ENCODE peak calls at places on chromosomes 1 and 21, in nine cellular contexts. T, L, Z, G, V, E, P, B and S are unnamed samples.

GRCh38 chr21:45939521-45940045 is 42.0 kb upstream of the COL6A1 start:
- DNase-seq in V (no peak), P (no peak), B (no peak), Z (no peak), L (no peak), E (peak), G (no peak), T (no peak), S (no peak)

GRCh38 chr1:94130851-94131595 is 10.1 kb upstream of the ABCA4 start:
- DNase-seq in B (no peak), V (no peak), E (no peak), P (no peak), T (no peak), G (no peak), Z (no peak), L (no peak), S (peak)

GRCh38 chr1:79117376-79117775 is 110.8 kb upstream of the ADGRL4 start:
- DNase-seq in B (no peak), L (no peak), T (no peak), E (no peak), G (no peak), P (no peak), Z (no peak), V (no peak), S (peak)

GRCh38 chr1:154741747-154742495 is 128.2 kb downstream of the KCNN3 start:
- DNase-seq in L (no peak), E (no peak), P (no peak), V (peak), Z (no peak), T (no peak), B (no peak), G (no peak), S (no peak)

GRCh38 chr1:218164930-218165686 is 120.0 kb upstream of the RRP15 start:
- DNase-seq in E (peak), T (no peak), B (no peak), P (no peak), Z (peak), L (no peak), V (peak), G (peak), S (no peak)

GRCh38 chr1:164983023-164983650 is 373.4 kb downstream of the LMX1A start:
- DNase-seq in L (no peak), T (no peak), P (no peak), G (no peak), B (no peak), Z (no peak), E (no peak), V (no peak), S (no peak)

GRCh38 chr1:218742478-218743260 is 397.5 kb downstream of the TGFB2 start:
- DNase-seq in G (no peak), B (no peak), P (no peak), V (peak), T (no peak), E (no peak), Z (no peak), L (no peak), S (no peak)

GRCh38 chr1:107401704-107402103 is 260.9 kb downstream of the NTNG1 start:
- DNase-seq in G (no peak), E (no peak), B (no peak), T (no peak), Z (no peak), V (no peak), P (no peak), L (no peak), S (no peak)

GRCh38 chr1:213651077-213651476 is 336.7 kb upstream of the PROX1 start:
- DNase-seq in P (no peak), L (no peak), T (no peak), E (no peak), Z (no peak), G (no peak), B (no peak), V (no peak), S (no peak)

GRCh38 chr21:45125347-45125746 is 51.0 kb downstream of the ADARB1 start:
- DNase-seq in L (no peak), V (no peak), T (no peak), Z (no peak), P (no peak), B (no peak), E (no peak), G (no peak), S (no peak)

GRCh38 chr1:181676269-181676668 is 193.0 kb downstream of the CACNA1E start:
- DNase-seq in V (peak), G (peak), T (no peak), L (peak), E (no peak), Z (peak), B (no peak), P (peak), S (peak)

GRCh38 chr1:145959957-145960467 is 2.2 kb upstream of the LIX1L start:
- DNase-seq in L (no peak), B (no peak), E (no peak), G (peak), T (no peak), Z (no peak), V (no peak), P (no peak), S (no peak)

GRCh38 chr1:205851993-205852392 is 2.1 kb upstream of the PM20D1 start:
- DNase-seq in Z (no peak), E (no peak), V (no peak), T (no peak), P (no peak), L (peak), B (no peak), G (no peak), S (no peak)

GRCh38 chr1:177487481-177487880 is 316.7 kb downstream of the BRINP2 start:
- DNase-seq in G (no peak), L (no peak), B (no peak), P (no peak), E (no peak), Z (no peak), T (no peak), V (no peak), S (no peak)

GRCh38 chr1:169348356-169349036 is 19.1 kb downstream of the NME7 start:
- DNase-seq in E (no peak), T (no peak), P (no peak), L (peak), V (peak), G (peak), B (no peak), Z (no peak), S (peak)

GRCh38 chr1:11320153-11320936 is 47.3 kb downstream of the UBIAD1 start:
- DNase-seq in E (no peak), G (peak), B (no peak), L (no peak), P (peak), Z (peak), T (no peak), V (peak), S (no peak)

GRCh38 chr1:46630719-46631118 is 14.1 kb upstream of the MOB3C start:
- DNase-seq in P (no peak), V (no peak), G (no peak), T (no peak), L (no peak), B (no peak), Z (no peak), E (no peak), S (no peak)

GRCh38 chr1:1989102-1989542 is 14.5 kb downstream of the CFAP74 start:
- DNase-seq in Z (no peak), T (peak), B (no peak), G (no peak), P (no peak), E (peak), V (no peak), L (peak), S (peak)

GRCh38 chr21:37220433-37220980 is 46.6 kb downstream of the VPS26C start:
- DNase-seq in Z (no peak), G (peak), P (no peak), V (peak), B (no peak), E (no peak), L (peak), T (peak), S (peak)

GRCh38 chr1:228048659-228049333 is 33.7 kb upstream of the ARF1 start:
- DNase-seq in V (no peak), B (no peak), G (no peak), T (no peak), L (no peak), P (no peak), E (no peak), Z (no peak), S (no peak)

GRCh38 chr1:17119744-17120482 is 662 bp upstream of the PADI2 start:
- DNase-seq in V (no peak), T (no peak), L (peak), Z (peak), P (peak), B (no peak), G (no peak), E (no peak), S (no peak)

GRCh38 chr1:226938903-226939438 is 1.1 kb upstream of the COQ8A start:
- DNase-seq in T (no peak), G (no peak), V (peak), Z (no peak), E (no peak), B (no peak), P (no peak), L (no peak), S (peak)

GRCh38 chr1:19863804-19864203 is 18.4 kb upstream of the OTUD3 start:
- DNase-seq in P (no peak), V (peak), B (no peak), T (no peak), G (no peak), L (no peak), E (no peak), Z (no peak), S (peak)

GRCh38 chr1:15937706-15938168 is 38.2 kb downstream of the ZBTB17 start:
- DNase-seq in T (no peak), B (no peak), L (no peak), V (no peak), Z (no peak), E (no peak), G (peak), P (no peak), S (peak)

GRCh38 chr1:8663915-8664331 is 153.5 kb downstream of the RERE start:
- DNase-seq in Z (no peak), T (no peak), P (no peak), B (no peak), E (no peak), V (no peak), L (peak), G (peak), S (peak)

GRCh38 chr1:201275266-201275666 is 8.0 kb upstream of the PKP1 start:
- DNase-seq in E (peak), Z (no peak), P (no peak), T (no peak), B (peak), L (peak), G (peak), V (peak), S (peak)

GRCh38 chr1:85611856-85612255 is 31.3 kb downstream of the CCN1 start:
- DNase-seq in E (peak), V (peak), T (no peak), B (peak), P (no peak), G (peak), Z (no peak), L (peak), S (peak)

GRCh38 chr21:46425566-46425965 is 33.1 kb upstream of the DIP2A start:
- DNase-seq in Z (no peak), E (no peak), T (no peak), G (no peak), L (no peak), V (no peak), P (no peak), B (no peak), S (no peak)

GRCh38 chr21:33642896-33643657 is 776 bp downstream of the ITSN1 start:
- DNase-seq in T (peak), P (no peak), L (peak), G (peak), V (peak), Z (peak), B (no peak), E (peak), S (peak)

GRCh38 chr1:17852383-17852782 is 97.2 kb downstream of the ACTL8 start:
- DNase-seq in E (no peak), L (no peak), B (no peak), V (no peak), G (no peak), Z (no peak), P (no peak), T (no peak), S (no peak)

GRCh38 chr21:46097826-46098286 is at the start of gene COL6A2:
- DNase-seq in G (peak), P (peak), L (peak), Z (peak), T (peak), B (peak), V (peak), E (peak), S (peak)

GRCh38 chr1:87644500-87645245 is 316.0 kb downstream of the LMO4 start:
- DNase-seq in T (no peak), P (no peak), E (no peak), B (no peak), L (no peak), Z (no peak), G (no peak), V (no peak), S (peak)

GRCh38 chr1:245398180-245398579 is 243.4 kb downstream of the KIF26B start:
- DNase-seq in G (peak), L (no peak), T (no peak), P (no peak), V (no peak), Z (no peak), E (no peak), B (no peak), S (no peak)

GRCh38 chr1:154222518-154222917 is 1.8 kb downstream of the UBAP2L start:
- DNase-seq in E (no peak), V (no peak), Z (no peak), L (no peak), B (no peak), T (no peak), G (no peak), P (no peak), S (no peak)

GRCh38 chr1:24955161-24955560 is 25.1 kb upstream of the RUNX3 start:
- DNase-seq in E (no peak), G (peak), B (no peak), L (peak), Z (no peak), V (no peak), T (no peak), P (no peak), S (peak)

GRCh38 chr21:35046880-35047229 is 2.2 kb downstream of the RUNX1 start:
- DNase-seq in Z (no peak), G (no peak), L (no peak), T (no peak), E (no peak), B (no peak), P (no peak), V (no peak), S (no peak)

GRCh38 chr1:208149776-208150514 is 94.2 kb downstream of the PLXNA2 start:
- DNase-seq in P (no peak), G (peak), L (peak), T (no peak), Z (no peak), V (peak), E (peak), B (no peak), S (no peak)

GRCh38 chr1:223712856-223713494 is 636 bp downstream of the CAPN2 start:
- DNase-seq in G (peak), T (no peak), V (no peak), E (peak), P (no peak), Z (peak), L (no peak), B (no peak), S (no peak)

GRCh38 chr1:223714421-223714724 is 2.0 kb downstream of the CAPN2 start:
- DNase-seq in Z (no peak), V (no peak), L (no peak), B (no peak), P (no peak), E (no peak), T (no peak), G (no peak), S (no peak)

GRCh38 chr1:223712184-223712855 is at the start of gene CAPN2:
- DNase-seq in P (peak), E (peak), L (peak), Z (peak), G (peak), V (peak), T (peak), B (peak), S (peak)

GRCh38 chr1:223714849-223715709 is 2.7 kb downstream of the CAPN2 start:
- DNase-seq in P (no peak), L (no peak), B (no peak), G (peak), Z (no peak), V (peak), T (peak), E (no peak), S (peak)

GRCh38 chr1:223713546-223714420 is 1.4 kb downstream of the CAPN2 start:
- DNase-seq in P (no peak), T (no peak), B (no peak), V (no peak), E (no peak), G (peak), Z (no peak), L (no peak), S (peak)
- TF ChIP-seq POLR2A in P (no peak), T (no peak), B (no peak), V (no peak), E (no peak), G (peak), Z (no peak), L (no peak), S (no peak)

DNA sequence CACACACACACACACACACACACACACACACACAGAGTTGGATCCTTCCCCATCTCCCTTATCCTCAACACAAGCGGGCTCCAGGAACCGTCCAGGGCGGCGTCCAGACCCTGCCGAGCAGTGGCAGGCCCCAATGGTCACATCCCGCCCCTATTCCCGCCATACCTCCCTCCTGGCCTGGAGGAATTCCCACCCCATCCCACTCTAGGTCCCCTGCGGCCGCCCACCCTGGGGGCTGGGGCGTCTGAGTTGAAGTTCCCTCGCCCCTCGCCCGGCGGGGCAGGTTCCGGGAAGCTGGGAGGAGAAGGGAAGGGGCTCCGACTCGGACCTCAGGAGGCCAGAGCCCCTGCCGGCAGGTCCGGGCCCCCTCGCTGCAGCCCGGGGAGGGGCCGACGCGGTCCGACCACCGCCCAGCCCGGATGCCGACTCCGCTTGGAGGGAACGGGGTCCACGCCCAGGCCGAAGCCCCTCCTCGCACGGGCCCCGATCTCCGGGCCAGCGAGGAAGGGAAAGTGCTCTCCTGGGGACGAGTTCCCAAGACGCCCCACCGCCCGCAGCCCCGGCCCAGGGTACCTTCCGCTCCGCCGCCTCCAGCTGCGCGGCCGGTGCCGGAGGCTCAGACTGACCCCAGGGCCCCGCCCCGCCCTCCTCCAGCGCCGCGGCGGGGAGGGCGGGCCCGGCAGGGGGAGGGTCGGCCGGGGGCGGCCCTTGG is at the start of gene RHOC:
- DNase-seq in L (peak), P (peak), G (peak), B (no peak), T (peak), Z (peak), V (no peak), E (peak), S (peak)
- TF ChIP-seq POLR2A in L (peak), P (no peak), G (peak), B (peak), T (peak), Z (peak), V (peak), E (peak), S (peak)

GRCh38 chr1:119379117-119379516 is 10.5 kb downstream of the HAO2 start:
- DNase-seq in V (no peak), Z (no peak), T (no peak), E (no peak), G (no peak), P (no peak), L (no peak), B (no peak), S (no peak)
- TF ChIP-seq POLR2A in V (no peak), Z (no peak), T (no peak), E (no peak), G (no peak), P (no peak), L (no peak), B (no peak), S (no peak)

GRCh38 chr1:29123871-29124365 is at the start of gene TMEM200B:
- DNase-seq in P (no peak), L (no peak), E (peak), Z (no peak), T (peak), V (no peak), B (no peak), G (no peak), S (no peak)
- TF ChIP-seq POLR2A in P (no peak), L (no peak), E (no peak), Z (no peak), T (no peak), V (no peak), B (no peak), G (no peak), S (no peak)

DNA sequence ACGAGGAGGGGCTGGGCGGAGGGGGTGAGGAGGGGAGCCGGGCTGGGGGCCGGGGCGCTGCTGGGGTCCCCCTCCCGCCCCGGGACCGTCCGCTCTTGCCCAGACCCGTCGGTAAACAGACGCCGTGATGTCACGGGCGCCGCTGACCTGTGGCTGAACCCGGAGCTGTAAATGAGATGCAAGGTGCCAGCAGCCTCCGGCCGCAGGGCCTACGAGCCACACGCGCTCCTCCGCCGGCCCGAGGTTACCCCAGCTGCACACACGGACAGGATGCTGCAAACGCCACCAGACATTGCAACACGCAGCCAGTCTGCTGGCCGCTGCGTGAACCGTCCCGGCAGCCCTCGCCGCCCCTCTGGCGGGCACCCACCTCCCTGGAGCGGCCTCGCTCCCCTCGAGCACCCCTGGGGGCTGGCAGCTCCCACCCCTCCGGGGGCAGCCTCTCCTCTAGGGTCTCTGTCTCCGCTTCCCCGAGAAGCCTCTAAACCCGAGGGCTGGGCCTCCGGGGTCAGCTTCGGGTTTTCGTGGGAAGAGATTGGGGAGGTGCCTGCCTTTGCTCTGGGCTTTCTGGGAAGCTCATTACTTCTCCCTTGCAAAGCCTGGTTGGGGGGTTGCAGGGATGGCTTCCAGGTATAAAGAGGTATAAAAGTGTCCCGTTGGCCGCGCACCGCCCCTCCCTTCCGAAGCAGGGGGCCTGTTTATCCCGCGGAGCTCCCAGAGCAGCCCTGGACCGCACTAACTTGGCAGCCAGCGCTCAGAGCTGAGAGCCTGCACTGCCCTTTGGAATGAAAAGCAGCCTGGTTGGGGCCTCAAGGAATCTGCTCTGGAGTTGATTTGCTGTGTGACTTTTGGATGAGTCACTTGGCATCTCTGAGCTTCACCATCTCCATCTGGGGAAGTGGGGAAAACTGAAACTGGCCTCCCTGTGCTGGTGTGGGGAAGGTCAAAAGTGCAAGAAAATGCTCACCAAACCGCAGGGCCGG is 21.9 kb downstream of the DHRS3 start:
- DNase-seq in E (peak), Z (no peak), T (peak), G (peak), P (no peak), B (peak), V (peak), L (peak), S (peak)
- TF ChIP-seq POLR2A in E (no peak), Z (no peak), T (no peak), G (no peak), P (no peak), B (no peak), V (peak), L (no peak), S (peak)

GRCh38 chr1:22815421-22816062 is 104.9 kb downstream of the EPHB2 start:
- DNase-seq in G (no peak), L (no peak), E (peak), B (no peak), T (peak), P (no peak), Z (no peak), V (no peak), S (no peak)

GRCh38 chr1:22817462-22817861 is 106.8 kb downstream of the EPHB2 start:
- DNase-seq in E (peak), L (no peak), B (no peak), P (no peak), G (no peak), V (no peak), T (no peak), Z (no peak), S (no peak)

GRCh38 chr1:22818061-22818770 is 107.6 kb downstream of the EPHB2 start:
- DNase-seq in P (no peak), G (no peak), E (no peak), L (no peak), B (no peak), T (no peak), V (no peak), Z (no peak), S (no peak)

GRCh38 chr1:22816063-22816775 is 105.6 kb downstream of the EPHB2 start:
- DNase-seq in E (no peak), P (no peak), Z (no peak), T (no peak), G (no peak), V (no peak), L (no peak), B (no peak), S (no peak)

GRCh38 chr1:22816803-22817202 is 106.2 kb downstream of the EPHB2 start:
- DNase-seq in P (no peak), G (no peak), E (no peak), B (no peak), Z (no peak), V (no peak), L (no peak), T (no peak), S (no peak)
- TF ChIP-seq POLR2A in P (no peak), G (no peak), E (no peak), B (no peak), Z (no peak), V (no peak), L (no peak), T (no peak), S (no peak)